ENCODE peak calls at places on chromosomes 12 and 14, in nine cellular contexts. H is GM04504; K is adipocyte; T is EL; J is fibroblast of mammary gland; V is cardiac septum; X is GM06990; L is activated CD4-positive, alpha-beta T cell treated with anti-CD3 and anti-CD28 coated beads for 24 hours; S is pancreas. Y is an unnamed sample.

GRCh38 chr12:3827301-3828000 is 45.7 kb downstream of the PARP11 start:
- DNase-seq in H (no peak), K (no peak), T (no peak), J (no peak), V (no peak), X (no peak), L (no peak), S (no peak), Y (peak)

GRCh38 chr14:59483360-59483759 is 848 bp downstream of the L3HYPDH start:
- DNase-seq in H (no peak), K (peak), T (peak), J (peak), V (no peak), X (no peak), L (no peak), S (peak), Y (no peak)

GRCh38 chr12:97300921-97301320 is 161.7 kb upstream of the RMST start:
- DNase-seq in H (no peak), K (no peak), T (no peak), J (no peak), V (no peak), X (no peak), L (no peak), S (no peak), Y (no peak)

GRCh38 chr14:37857774-37858266 is 262.4 kb downstream of the TTC6 start:
- DNase-seq in H (no peak), K (no peak), T (no peak), J (no peak), V (no peak), X (no peak), L (no peak), S (no peak), Y (no peak)

GRCh38 chr14:72961579-72962335 is 35.5 kb downstream of the DCAF4 start:
- DNase-seq in H (no peak), K (peak), T (peak), J (peak), V (no peak), X (no peak), L (no peak), S (no peak), Y (no peak)

GRCh38 chr14:72608391-72609204 is 285.3 kb downstream of the DPF3 start:
- DNase-seq in H (peak), K (peak), T (peak), J (peak), V (no peak), X (no peak), L (no peak), S (no peak), Y (no peak)

GRCh38 chr14:31960039-31960438 is 117.1 kb upstream of the ARHGAP5 start:
- DNase-seq in H (no peak), K (no peak), T (no peak), J (no peak), V (no peak), X (no peak), L (no peak), S (no peak), Y (no peak)

GRCh38 chr12:70609203-70609602 is 28.0 kb downstream of the PTPRB start:
- DNase-seq in H (no peak), K (no peak), T (peak), J (no peak), V (no peak), X (no peak), L (no peak), S (no peak), Y (no peak)

GRCh38 chr12:44317651-44318126 is 481.8 kb downstream of the TMEM117 start:
- DNase-seq in H (no peak), K (peak), T (peak), J (peak), V (no peak), X (peak), L (no peak), S (no peak), Y (peak)

GRCh38 chr12:113727651-113728061 is 238.5 kb downstream of the RBM19 start:
- DNase-seq in H (peak), K (peak), T (peak), J (peak), V (no peak), X (no peak), L (no peak), S (no peak), Y (no peak)

GRCh38 chr12:47753021-47754001 is 5.4 kb downstream of the RAPGEF3 start:
- DNase-seq in H (no peak), K (no peak), T (peak), J (no peak), V (peak), X (no peak), L (no peak), S (peak), Y (no peak)

GRCh38 chr12:49627752-49628360 is 4.5 kb downstream of the PRPF40B start:
- DNase-seq in H (peak), K (no peak), T (peak), J (peak), V (peak), X (no peak), L (no peak), S (no peak), Y (no peak)

GRCh38 chr14:49950275-49951250 is 57.7 kb downstream of the ARF6 start:
- DNase-seq in H (no peak), K (no peak), T (no peak), J (peak), V (no peak), X (no peak), L (no peak), S (peak), Y (no peak)

GRCh38 chr12:75345531-75345930 is 11.1 kb downstream of the GLIPR1L1 start:
- DNase-seq in H (no peak), K (no peak), T (peak), J (peak), V (no peak), X (no peak), L (no peak), S (no peak), Y (no peak)

GRCh38 chr12:45232771-45233372 is 17.0 kb downstream of the ANO6 start:
- DNase-seq in H (peak), K (peak), T (peak), J (peak), V (peak), X (no peak), L (peak), S (peak), Y (no peak)

GRCh38 chr12:109770104-109770860 is 56.7 kb downstream of the FAM222A start:
- DNase-seq in H (no peak), K (no peak), T (no peak), J (no peak), V (peak), X (no peak), L (no peak), S (no peak), Y (no peak)

GRCh38 chr12:132429122-132429931 is 60.6 kb upstream of the FBRSL1 start:
- DNase-seq in H (no peak), K (no peak), T (no peak), J (no peak), V (no peak), X (no peak), L (no peak), S (peak), Y (no peak)

GRCh38 chr12:7017870-7018349 is 366 bp downstream of the LPCAT3 start:
- DNase-seq in H (no peak), K (peak), T (peak), J (no peak), V (no peak), X (no peak), L (peak), S (no peak), Y (no peak)

GRCh38 chr14:63453443-63453936 is 89.7 kb downstream of the PPP2R5E start:
- DNase-seq in H (no peak), K (no peak), T (no peak), J (peak), V (no peak), X (no peak), L (no peak), S (no peak), Y (no peak)

GRCh38 chr14:93212432-93212831 is 5.4 kb downstream of the UBR7 start:
- DNase-seq in H (no peak), K (no peak), T (no peak), J (no peak), V (no peak), X (peak), L (no peak), S (no peak), Y (peak)

GRCh38 chr12:27969011-27969900 is 3.3 kb downstream of the PTHLH start:
- DNase-seq in H (no peak), K (peak), T (peak), J (peak), V (no peak), X (no peak), L (no peak), S (no peak), Y (peak)

GRCh38 chr12:1319215-1319614 is 275.2 kb downstream of the FBXL14 start:
- DNase-seq in H (peak), K (peak), T (peak), J (peak), V (no peak), X (no peak), L (no peak), S (no peak), Y (no peak)

GRCh38 chr14:105908481-105908911 is 382.1 kb downstream of the TMEM121 start:
- DNase-seq in H (no peak), K (no peak), T (no peak), J (no peak), V (no peak), X (no peak), L (no peak), S (no peak), Y (peak)